ENCODE peak calls at places on chromosomes 12 and 14, in ten cellular contexts. One of them, this sample, is unnamed.

GRCh38 chr14:91996951-91997371 is 42.9 kb downstream of the TRIP11 start:
- DNase-seq in ovary: no peak
- DNase-seq in Kasumi-1: peak
- DNase-seq in H7: peak
- DNase-seq in RWPE1: peak
- DNase-seq in endothelial cell: peak
- DNase-seq in NCI-H2029: peak
- DNase-seq in iris pigment epithelial cell: peak
- DNase-seq in activated naive CD4-positive, alpha-beta T cell: no peak
- DNase-seq in GM23248: peak
- DNase-seq in this sample: peak

GRCh38 chr12:110744176-110744575 is 1.5 kb upstream of the PPP1CC start:
- DNase-seq in activated naive CD4-positive, alpha-beta T cell: no peak
- DNase-seq in iris pigment epithelial cell: peak
- DNase-seq in GM23248: peak
- DNase-seq in H7: no peak
- DNase-seq in endothelial cell: no peak
- DNase-seq in ovary: peak
- DNase-seq in NCI-H2029: no peak
- DNase-seq in RWPE1: peak
- DNase-seq in Kasumi-1: no peak
- DNase-seq in this sample: peak

GRCh38 chr12:104108755-104109445 is 29.1 kb downstream of the NFYB start:
- DNase-seq in activated naive CD4-positive, alpha-beta T cell: peak
- DNase-seq in NCI-H2029: peak
- DNase-seq in RWPE1: peak
- DNase-seq in H7: peak
- DNase-seq in Kasumi-1: peak
- DNase-seq in ovary: peak
- DNase-seq in GM23248: peak
- DNase-seq in endothelial cell: peak
- DNase-seq in iris pigment epithelial cell: peak
- DNase-seq in this sample: peak

GRCh38 chr14:21014761-21015190 is 10.1 kb downstream of the NDRG2 start:
- DNase-seq in NCI-H2029: peak
- DNase-seq in activated naive CD4-positive, alpha-beta T cell: peak
- DNase-seq in GM23248: peak
- DNase-seq in ovary: peak
- DNase-seq in endothelial cell: peak
- DNase-seq in RWPE1: peak
- DNase-seq in Kasumi-1: peak
- DNase-seq in H7: peak
- DNase-seq in iris pigment epithelial cell: peak
- DNase-seq in this sample: peak

GRCh38 chr12:105212431-105212830 is 23.5 kb downstream of the APPL2 start:
- DNase-seq in GM23248: peak
- DNase-seq in endothelial cell: no peak
- DNase-seq in iris pigment epithelial cell: peak
- DNase-seq in ovary: no peak
- DNase-seq in H7: no peak
- DNase-seq in RWPE1: no peak
- DNase-seq in activated naive CD4-positive, alpha-beta T cell: no peak
- DNase-seq in NCI-H2029: no peak
- DNase-seq in Kasumi-1: no peak
- DNase-seq in this sample: no peak

GRCh38 chr12:1630827-1631591 is 2.0 kb downstream of the WNT5B start:
- DNase-seq in NCI-H2029: no peak
- DNase-seq in endothelial cell: peak
- DNase-seq in iris pigment epithelial cell: peak
- DNase-seq in GM23248: no peak
- DNase-seq in Kasumi-1: no peak
- DNase-seq in activated naive CD4-positive, alpha-beta T cell: no peak
- DNase-seq in RWPE1: no peak
- DNase-seq in ovary: peak
- DNase-seq in H7: peak
- DNase-seq in this sample: no peak

GRCh38 chr12:34286934-34287333 is 264.6 kb downstream of the ALG10 start:
- DNase-seq in ovary: no peak
- DNase-seq in H7: no peak
- DNase-seq in activated naive CD4-positive, alpha-beta T cell: no peak
- DNase-seq in RWPE1: no peak
- DNase-seq in endothelial cell: no peak
- DNase-seq in GM23248: no peak
- DNase-seq in Kasumi-1: no peak
- DNase-seq in NCI-H2029: no peak
- DNase-seq in iris pigment epithelial cell: no peak
- DNase-seq in this sample: no peak

GRCh38 chr12:14570231-14570630 is 2.5 kb upstream of the PLBD1 start:
- DNase-seq in Kasumi-1: no peak
- DNase-seq in activated naive CD4-positive, alpha-beta T cell: no peak
- DNase-seq in endothelial cell: no peak
- DNase-seq in ovary: no peak
- DNase-seq in iris pigment epithelial cell: no peak
- DNase-seq in GM23248: no peak
- DNase-seq in NCI-H2029: no peak
- DNase-seq in H7: no peak
- DNase-seq in RWPE1: no peak
- DNase-seq in this sample: no peak

GRCh38 chr12:58757422-58757821 is 162.9 kb downstream of the LRIG3 start:
- DNase-seq in endothelial cell: no peak
- DNase-seq in RWPE1: no peak
- DNase-seq in NCI-H2029: no peak
- DNase-seq in iris pigment epithelial cell: peak
- DNase-seq in ovary: no peak
- DNase-seq in H7: no peak
- DNase-seq in activated naive CD4-positive, alpha-beta T cell: no peak
- DNase-seq in Kasumi-1: peak
- DNase-seq in GM23248: peak
- DNase-seq in this sample: no peak

GRCh38 chr12:49230176-49230575 is 34.7 kb upstream of the TUBA1C start:
- DNase-seq in RWPE1: no peak
- DNase-seq in GM23248: no peak
- DNase-seq in H7: no peak
- DNase-seq in NCI-H2029: peak
- DNase-seq in ovary: no peak
- DNase-seq in endothelial cell: no peak
- DNase-seq in Kasumi-1: no peak
- DNase-seq in activated naive CD4-positive, alpha-beta T cell: no peak
- DNase-seq in iris pigment epithelial cell: no peak
- DNase-seq in this sample: no peak

GRCh38 chr12:55934343-55934742 is 3.4 kb downstream of the DGKA start:
- DNase-seq in endothelial cell: no peak
- DNase-seq in H7: no peak
- DNase-seq in GM23248: peak
- DNase-seq in NCI-H2029: no peak
- DNase-seq in activated naive CD4-positive, alpha-beta T cell: no peak
- DNase-seq in ovary: no peak
- DNase-seq in Kasumi-1: no peak
- DNase-seq in RWPE1: no peak
- DNase-seq in iris pigment epithelial cell: no peak
- DNase-seq in this sample: no peak

GRCh38 chr14:83255727-83256090 is 1722.1 kb upstream of the SEL1L start:
- DNase-seq in iris pigment epithelial cell: no peak
- DNase-seq in GM23248: no peak
- DNase-seq in endothelial cell: no peak
- DNase-seq in NCI-H2029: no peak
- DNase-seq in RWPE1: no peak
- DNase-seq in Kasumi-1: no peak
- DNase-seq in activated naive CD4-positive, alpha-beta T cell: no peak
- DNase-seq in H7: no peak
- DNase-seq in ovary: no peak
- DNase-seq in this sample: no peak

GRCh38 chr14:64602826-64603225 is 53.1 kb downstream of the PPP1R36 start:
- DNase-seq in RWPE1: no peak
- DNase-seq in Kasumi-1: no peak
- DNase-seq in activated naive CD4-positive, alpha-beta T cell: no peak
- DNase-seq in iris pigment epithelial cell: no peak
- DNase-seq in GM23248: no peak
- DNase-seq in ovary: no peak
- DNase-seq in H7: no peak
- DNase-seq in NCI-H2029: no peak
- DNase-seq in endothelial cell: no peak
- DNase-seq in this sample: no peak

This sample was measured in Calu3.